ENCODE peak calls at places on chromosome 13, in five cellular contexts. One of them, this sample, is unnamed. For H3K4me1, the result is how much of the 10 kb centered on the place peaks cover.

GRCh38 chr13:54383604-54384003 is 1355.0 kb downstream of the OLFM4 start:
- DNase-seq in CD8-positive, alpha-beta T cell: no peak
- DNase-seq in heart left ventricle: no peak
- DNase-seq in transverse colon: no peak
- DNase-seq in esophagus squamous epithelium: no peak
- DNase-seq in this sample: no peak

GRCh38 chr13:110677731-110678545 is 28.0 kb downstream of the CARS2 start:
- DNase-seq in CD8-positive, alpha-beta T cell: no peak
- DNase-seq in heart left ventricle: no peak
- DNase-seq in transverse colon: no peak
- DNase-seq in esophagus squamous epithelium: no peak
- DNase-seq in this sample: no peak

GRCh38 chr13:50082426-50083283 is 67.4 kb downstream of the KCNRG start:
- DNase-seq in CD8-positive, alpha-beta T cell: peak
- DNase-seq in heart left ventricle: peak
- DNase-seq in transverse colon: peak
- DNase-seq in esophagus squamous epithelium: no peak
- DNase-seq in this sample: peak

GRCh38 chr13:74329978-74330377 is 195.8 kb upstream of the KLF12 start:
- DNase-seq in CD8-positive, alpha-beta T cell: no peak
- DNase-seq in heart left ventricle: no peak
- DNase-seq in transverse colon: no peak
- DNase-seq in esophagus squamous epithelium: no peak
- DNase-seq in this sample: no peak

GRCh38 chr13:36385471-36385870 is 39.3 kb upstream of the SPART start:
- DNase-seq in CD8-positive, alpha-beta T cell: no peak
- DNase-seq in heart left ventricle: no peak
- DNase-seq in transverse colon: no peak
- DNase-seq in esophagus squamous epithelium: no peak
- DNase-seq in this sample: no peak

GRCh38 chr13:97856001-97856675 is 97.3 kb upstream of the IPO5 start:
- DNase-seq in CD8-positive, alpha-beta T cell: no peak
- DNase-seq in heart left ventricle: peak
- DNase-seq in transverse colon: peak
- DNase-seq in esophagus squamous epithelium: no peak
- DNase-seq in this sample: no peak

GRCh38 chr13:110841846-110842245 is 73.0 kb downstream of the ANKRD10 start:
- DNase-seq in CD8-positive, alpha-beta T cell: no peak
- DNase-seq in heart left ventricle: no peak
- DNase-seq in transverse colon: no peak
- DNase-seq in esophagus squamous epithelium: no peak
- DNase-seq in this sample: no peak

GRCh38 chr13:52830946-52831345 is 17.5 kb downstream of the PCDH8 start:
- DNase-seq in CD8-positive, alpha-beta T cell: no peak
- DNase-seq in heart left ventricle: no peak
- DNase-seq in transverse colon: no peak
- DNase-seq in esophagus squamous epithelium: no peak
- DNase-seq in this sample: no peak

GRCh38 chr13:80972857-80973478 is 632.0 kb upstream of the SPRY2 start:
- DNase-seq in CD8-positive, alpha-beta T cell: no peak
- DNase-seq in heart left ventricle: no peak
- DNase-seq in transverse colon: no peak
- DNase-seq in esophagus squamous epithelium: no peak
- DNase-seq in this sample: no peak

GRCh38 chr13:48194392-48194754 is 38.6 kb upstream of the ITM2B start:
- DNase-seq in CD8-positive, alpha-beta T cell: no peak
- DNase-seq in heart left ventricle: no peak
- DNase-seq in transverse colon: no peak
- DNase-seq in esophagus squamous epithelium: no peak
- DNase-seq in this sample: no peak

GRCh38 chr13:26219726-26220125 is 2.4 kb downstream of the RNF6 start:
- DNase-seq in CD8-positive, alpha-beta T cell: no peak
- DNase-seq in heart left ventricle: no peak
- DNase-seq in transverse colon: no peak
- DNase-seq in esophagus squamous epithelium: no peak
- DNase-seq in this sample: no peak

GRCh38 chr13:74452176-74452575 is 318.0 kb upstream of the KLF12 start:
- DNase-seq in CD8-positive, alpha-beta T cell: no peak
- DNase-seq in heart left ventricle: no peak
- DNase-seq in transverse colon: no peak
- DNase-seq in esophagus squamous epithelium: no peak
- DNase-seq in this sample: no peak

GRCh38 chr13:68888832-68889231 is 1218.8 kb upstream of the ATXN8OS start:
- DNase-seq in CD8-positive, alpha-beta T cell: no peak
- DNase-seq in heart left ventricle: no peak
- DNase-seq in transverse colon: no peak
- DNase-seq in esophagus squamous epithelium: no peak
- DNase-seq in this sample: no peak

GRCh38 chr13:100848304-100848703 is 173.7 kb upstream of the TMTC4 start:
- DNase-seq in CD8-positive, alpha-beta T cell: no peak
- DNase-seq in heart left ventricle: no peak
- DNase-seq in transverse colon: no peak
- DNase-seq in esophagus squamous epithelium: no peak
- DNase-seq in this sample: no peak

GRCh38 chr13:21010621-21011020 is 50.8 kb downstream of the LATS2 start:
- DNase-seq in CD8-positive, alpha-beta T cell: no peak
- DNase-seq in heart left ventricle: no peak
- DNase-seq in transverse colon: no peak
- DNase-seq in esophagus squamous epithelium: no peak
- DNase-seq in this sample: no peak

GRCh38 chr13:113466321-113466836 is 13.1 kb upstream of the ADPRHL1 start:
- DNase-seq in CD8-positive, alpha-beta T cell: no peak
- DNase-seq in heart left ventricle: no peak
- DNase-seq in transverse colon: no peak
- DNase-seq in esophagus squamous epithelium: no peak
- DNase-seq in this sample: no peak
- H3K27ac ChIP-seq in CD8-positive, alpha-beta T cell: no peak
- H3K27ac ChIP-seq in heart left ventricle: no peak
- H3K27ac ChIP-seq in transverse colon: no peak
- H3K27ac ChIP-seq in esophagus squamous epithelium: no peak
- H3K27ac ChIP-seq in this sample: no peak

DNA sequence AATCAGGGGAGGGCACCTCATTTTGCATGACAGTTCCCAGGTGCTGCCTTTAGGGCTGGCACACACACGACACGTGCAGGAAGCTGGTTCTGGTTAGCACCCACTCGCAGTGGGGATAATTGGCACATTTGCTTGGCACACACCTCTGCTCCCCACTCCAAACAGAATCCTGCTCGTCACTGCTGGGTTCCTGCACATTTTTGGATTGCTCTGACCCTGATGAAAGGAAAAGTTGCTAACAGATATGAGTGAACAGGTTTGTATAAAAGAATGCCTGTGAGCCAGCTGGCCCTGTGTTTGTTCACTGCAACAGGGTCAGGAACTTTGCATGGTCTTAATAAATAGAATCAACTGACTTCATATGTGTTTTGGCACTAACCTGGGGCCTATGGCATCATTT is 1500.4 kb downstream of the EFNB2 start:
- DNase-seq in CD8-positive, alpha-beta T cell: no peak
- DNase-seq in heart left ventricle: no peak
- DNase-seq in transverse colon: no peak
- DNase-seq in esophagus squamous epithelium: no peak
- DNase-seq in this sample: no peak
- H3K4me3 ChIP-seq in CD8-positive, alpha-beta T cell: no peak
- H3K4me3 ChIP-seq in heart left ventricle: no peak
- H3K4me3 ChIP-seq in transverse colon: no peak
- H3K4me3 ChIP-seq in esophagus squamous epithelium: no peak
- H3K4me3 ChIP-seq in this sample: no peak

GRCh38 chr13:40599722-40600121 is 66.7 kb downstream of the FOXO1 start:
- DNase-seq in CD8-positive, alpha-beta T cell: no peak
- DNase-seq in heart left ventricle: no peak
- DNase-seq in transverse colon: no peak
- DNase-seq in esophagus squamous epithelium: no peak
- DNase-seq in this sample: no peak
- H3K4me1 ChIP-seq in CD8-positive, alpha-beta T cell: half or more
- H3K4me1 ChIP-seq in heart left ventricle: under half
- H3K4me1 ChIP-seq in transverse colon: under half
- H3K4me1 ChIP-seq in esophagus squamous epithelium: half or more
- H3K4me1 ChIP-seq in this sample: half or more

GRCh38 chr13:27641711-27642502 is 20.2 kb downstream of the POLR1D start:
- DNase-seq in CD8-positive, alpha-beta T cell: no peak
- DNase-seq in heart left ventricle: no peak
- DNase-seq in transverse colon: no peak
- DNase-seq in esophagus squamous epithelium: no peak
- DNase-seq in this sample: no peak

GRCh38 chr13:27636624-27637288 is 15.1 kb downstream of the POLR1D start:
- DNase-seq in CD8-positive, alpha-beta T cell: no peak
- DNase-seq in heart left ventricle: no peak
- DNase-seq in transverse colon: no peak
- DNase-seq in esophagus squamous epithelium: no peak
- DNase-seq in this sample: no peak

GRCh38 chr13:27637289-27637626 is 15.6 kb downstream of the POLR1D start:
- DNase-seq in CD8-positive, alpha-beta T cell: no peak
- DNase-seq in heart left ventricle: no peak
- DNase-seq in transverse colon: no peak
- DNase-seq in esophagus squamous epithelium: no peak
- DNase-seq in this sample: no peak

GRCh38 chr13:27638521-27638920 is 16.8 kb downstream of the POLR1D start:
- DNase-seq in CD8-positive, alpha-beta T cell: no peak
- DNase-seq in heart left ventricle: no peak
- DNase-seq in transverse colon: no peak
- DNase-seq in esophagus squamous epithelium: no peak
- DNase-seq in this sample: no peak

DNA sequence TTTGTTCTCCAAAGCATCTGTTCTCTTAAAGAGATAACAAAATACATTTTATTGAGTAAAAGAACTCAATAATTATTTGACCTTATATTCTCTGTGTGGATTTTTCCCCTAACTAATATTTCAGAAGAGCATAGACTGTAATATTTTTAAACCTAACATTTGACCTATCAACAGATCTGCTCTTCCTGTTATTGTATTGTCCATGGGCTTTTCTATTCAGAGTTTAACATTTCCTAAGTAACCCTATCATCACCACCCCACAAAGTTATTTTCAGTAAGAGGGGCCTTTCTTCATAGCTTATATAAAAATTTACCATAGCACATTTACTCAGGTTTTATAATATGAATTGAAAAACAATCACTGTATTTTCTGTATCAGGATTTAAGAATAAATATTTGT is 17.5 kb downstream of the POLR1D start:
- DNase-seq in CD8-positive, alpha-beta T cell: no peak
- DNase-seq in heart left ventricle: no peak
- DNase-seq in transverse colon: no peak
- DNase-seq in esophagus squamous epithelium: no peak
- DNase-seq in this sample: no peak
- H3K27ac ChIP-seq in CD8-positive, alpha-beta T cell: no peak
- H3K27ac ChIP-seq in heart left ventricle: no peak
- H3K27ac ChIP-seq in transverse colon: peak
- H3K27ac ChIP-seq in esophagus squamous epithelium: peak
- H3K27ac ChIP-seq in this sample: no peak

DNA sequence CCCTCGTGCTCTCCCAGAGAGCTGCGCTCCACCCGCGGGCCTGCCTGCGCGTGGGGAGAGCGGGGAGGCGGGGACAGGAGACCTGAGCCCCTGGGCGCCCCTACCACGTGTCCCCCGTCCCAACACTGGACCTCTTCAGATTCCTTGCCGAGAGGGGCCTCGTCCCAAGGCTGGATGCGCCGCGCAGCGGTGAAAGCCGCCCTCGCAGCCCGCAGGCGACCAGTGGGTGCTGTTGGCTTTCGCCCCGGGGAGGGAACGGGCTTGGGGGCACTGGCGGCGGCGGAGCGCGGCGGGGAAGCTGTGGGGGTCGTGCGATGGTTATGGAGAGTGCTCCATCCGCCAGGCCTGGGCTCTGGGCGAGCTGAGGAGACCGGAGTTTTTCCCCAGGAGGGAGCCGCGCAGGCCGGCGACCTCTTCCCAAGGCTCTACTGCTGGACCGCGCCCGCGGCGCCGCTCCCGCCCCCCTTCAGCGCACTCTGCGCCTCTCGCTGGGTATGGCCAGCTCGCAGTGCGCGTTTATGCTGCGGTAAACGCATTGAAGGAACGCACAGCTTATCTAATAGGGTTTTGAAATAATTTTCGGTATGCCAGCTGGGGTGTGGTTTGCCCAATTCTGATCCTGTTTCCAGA is 17.2 kb upstream of the RNF17 start:
- DNase-seq in CD8-positive, alpha-beta T cell: no peak
- DNase-seq in heart left ventricle: no peak
- DNase-seq in transverse colon: no peak
- DNase-seq in esophagus squamous epithelium: no peak
- DNase-seq in this sample: no peak
- H3K4me3 ChIP-seq in CD8-positive, alpha-beta T cell: no peak
- H3K4me3 ChIP-seq in heart left ventricle: peak
- H3K4me3 ChIP-seq in transverse colon: peak
- H3K4me3 ChIP-seq in esophagus squamous epithelium: peak
- H3K4me3 ChIP-seq in this sample: no peak

GRCh38 chr13:99722419-99722818 is 221.1 kb downstream of the TM9SF2 start:
- DNase-seq in CD8-positive, alpha-beta T cell: no peak
- DNase-seq in heart left ventricle: no peak
- DNase-seq in transverse colon: no peak
- DNase-seq in esophagus squamous epithelium: no peak
- DNase-seq in this sample: no peak
- H3K4me1 ChIP-seq in CD8-positive, alpha-beta T cell: under half
- H3K4me1 ChIP-seq in heart left ventricle: under half
- H3K4me1 ChIP-seq in transverse colon: under half
- H3K4me1 ChIP-seq in esophagus squamous epithelium: under half
- H3K4me1 ChIP-seq in this sample: under half